ENCODE peak calls at places on chromosomes 5 and 9, in ten cellular contexts. P is breast epithelium; G is naive thymus-derived CD4-positive, alpha-beta T cell; T is CD8-positive, alpha-beta memory T cell; C is colonic mucosa; N is HL-60; Q is effector memory CD4-positive, alpha-beta T cell; E is cardiac muscle cell; L is HCT116; M is thoracic aorta. R is an unnamed sample. For H3K27me3, the result is how much of the 10 kb centered on the place peaks cover.

GRCh38 chr5:142200387-142200786 is 91.8 kb downstream of the NDFIP1 start:
- DNase-seq in L (no peak), T (no peak), G (no peak), M (no peak), E (no peak), P (no peak), C (no peak), N (no peak), Q (no peak), R (no peak)

GRCh38 chr5:139711067-139711851 is 63.1 kb downstream of the CXXC5 start:
- DNase-seq in L (no peak), E (peak), P (no peak), Q (peak), C (peak), G (peak), N (no peak), T (peak), M (no peak), R (no peak)

GRCh38 chr9:127976943-127977871 is 3.6 kb downstream of the EEIG1 start:
- DNase-seq in G (no peak), N (no peak), E (no peak), M (no peak), Q (no peak), P (no peak), C (peak), T (no peak), L (no peak), R (no peak)

GRCh38 chr5:152349683-152350526 is 55.2 kb downstream of the NMUR2 start:
- DNase-seq in C (peak), Q (no peak), T (no peak), M (no peak), P (no peak), G (no peak), L (peak), E (peak), N (no peak), R (no peak)

GRCh38 chr9:114225534-114226288 is 70.4 kb downstream of the COL27A1 start:
- DNase-seq in G (no peak), P (no peak), C (no peak), E (peak), T (no peak), L (no peak), M (no peak), Q (no peak), N (no peak), R (no peak)

GRCh38 chr5:96338089-96338488 is 95.0 kb downstream of the PCSK1 start:
- DNase-seq in M (no peak), G (no peak), N (no peak), L (no peak), P (no peak), E (no peak), C (no peak), T (no peak), Q (no peak), R (no peak)

GRCh38 chr5:37724395-37725125 is 115.3 kb downstream of the GDNF start:
- DNase-seq in T (no peak), E (peak), L (no peak), N (no peak), G (no peak), M (no peak), C (no peak), P (no peak), Q (no peak), R (no peak)

GRCh38 chr5:40395241-40395640 is 284.5 kb upstream of the PTGER4 start:
- DNase-seq in N (no peak), C (no peak), P (no peak), L (no peak), M (no peak), G (no peak), E (no peak), T (no peak), Q (no peak), R (no peak)

GRCh38 chr9:97633859-97634485 is 351 bp downstream of the NCBP1 start:
- DNase-seq in M (no peak), C (no peak), N (no peak), G (no peak), P (no peak), T (no peak), L (no peak), E (no peak), Q (no peak), R (no peak)

GRCh38 chr9:14203366-14204056 is 110.4 kb downstream of the NFIB start:
- DNase-seq in G (no peak), N (no peak), T (no peak), C (peak), E (peak), M (no peak), Q (no peak), P (peak), L (no peak), R (no peak)

GRCh38 chr5:115773010-115773580 is 43.4 kb downstream of the CDO1 start:
- DNase-seq in G (no peak), Q (no peak), N (no peak), L (no peak), P (no peak), M (no peak), C (no peak), E (no peak), T (no peak), R (no peak)

GRCh38 chr5:140242099-140242498 is 60.8 kb downstream of the PFDN1 start:
- DNase-seq in C (no peak), M (no peak), Q (no peak), T (no peak), N (no peak), P (no peak), L (no peak), E (no peak), G (no peak), R (no peak)

GRCh38 chr5:10452768-10453331 is 11.2 kb downstream of the ROPN1L start:
- DNase-seq in L (peak), N (peak), M (no peak), G (no peak), C (no peak), E (peak), P (no peak), Q (no peak), T (peak), R (no peak)

GRCh38 chr9:134607971-134608370 is 33.6 kb upstream of the COL5A1 start:
- DNase-seq in N (no peak), C (no peak), G (no peak), Q (no peak), L (no peak), P (no peak), T (no peak), E (peak), M (no peak), R (no peak)

GRCh38 chr9:78865757-78866156 is 568.8 kb downstream of the PSAT1 start:
- DNase-seq in M (no peak), G (no peak), T (no peak), E (no peak), Q (no peak), N (no peak), P (no peak), L (no peak), C (no peak), R (no peak)

GRCh38 chr9:125810161-125810560 is 63.0 kb downstream of the PBX3 start:
- DNase-seq in T (no peak), Q (no peak), N (no peak), L (no peak), M (no peak), G (no peak), C (no peak), E (peak), P (no peak), R (no peak)

GRCh38 chr5:24135536-24135935 is 509.2 kb downstream of the CDH10 start:
- DNase-seq in G (no peak), N (no peak), L (no peak), P (no peak), M (no peak), C (no peak), Q (no peak), E (no peak), T (no peak), R (no peak)

GRCh38 chr5:53481887-53482716 is 1.7 kb downstream of the FST start:
- DNase-seq in L (peak), E (peak), N (peak), T (peak), P (peak), M (peak), G (peak), C (peak), Q (no peak), R (no peak)

GRCh38 chr5:502325-503079 is 21.7 kb downstream of the SLC9A3 start:
- DNase-seq in L (no peak), T (no peak), E (no peak), Q (no peak), M (no peak), N (no peak), G (no peak), P (no peak), C (no peak), R (no peak)

GRCh38 chr5:501833-502184 is 22.4 kb downstream of the SLC9A3 start:
- DNase-seq in Q (no peak), P (no peak), E (no peak), L (no peak), G (no peak), T (no peak), M (no peak), C (no peak), N (no peak), R (no peak)

GRCh38 chr5:509632-510185 is 14.5 kb downstream of the SLC9A3 start:
- DNase-seq in Q (no peak), C (no peak), T (no peak), E (no peak), G (no peak), N (no peak), L (no peak), P (no peak), M (no peak), R (no peak)

GRCh38 chr5:504326-505148 is 19.7 kb downstream of the SLC9A3 start:
- DNase-seq in M (no peak), P (no peak), T (no peak), C (no peak), L (no peak), N (no peak), Q (no peak), G (no peak), E (no peak), R (no peak)

DNA sequence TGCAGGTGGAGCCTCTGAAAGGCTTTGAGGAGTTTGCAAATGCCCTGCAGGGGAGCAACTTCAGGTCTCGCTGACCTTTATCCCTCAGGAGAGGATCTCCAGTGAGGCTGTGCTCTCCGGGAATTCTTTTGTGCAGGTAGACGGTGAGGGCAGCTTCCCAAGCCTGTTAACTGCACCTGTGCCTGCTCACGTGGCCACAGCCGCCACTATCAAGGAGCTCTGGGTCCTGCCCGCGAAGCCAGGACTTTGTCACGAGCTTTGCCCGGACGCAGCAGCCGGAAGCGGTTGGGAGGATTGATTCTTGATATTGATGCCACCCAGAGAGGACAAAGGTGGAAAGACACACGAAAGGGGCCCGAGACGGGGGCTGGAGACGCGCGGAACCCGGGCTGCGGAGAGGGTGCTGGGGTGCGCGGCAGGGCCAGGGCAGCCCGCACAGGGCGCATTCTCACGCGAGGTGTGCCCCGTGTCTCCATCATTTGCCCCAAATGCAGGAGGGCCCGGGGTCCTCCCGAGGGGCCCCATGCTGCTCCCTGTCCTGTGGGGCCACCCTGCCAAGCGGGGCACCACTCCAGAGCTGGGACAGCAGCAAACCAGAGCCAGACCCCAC is 18.2 kb downstream of the SLC9A3 start:
- DNase-seq in T (no peak), N (no peak), M (no peak), G (no peak), C (peak), Q (no peak), P (no peak), E (no peak), L (no peak), R (no peak)
- H3K27me3 ChIP-seq in T (under half), N (under half), M (under half), G (under half), C (under half), Q (under half), P (under half), E (under half), L (under half), R (half or more)

DNA sequence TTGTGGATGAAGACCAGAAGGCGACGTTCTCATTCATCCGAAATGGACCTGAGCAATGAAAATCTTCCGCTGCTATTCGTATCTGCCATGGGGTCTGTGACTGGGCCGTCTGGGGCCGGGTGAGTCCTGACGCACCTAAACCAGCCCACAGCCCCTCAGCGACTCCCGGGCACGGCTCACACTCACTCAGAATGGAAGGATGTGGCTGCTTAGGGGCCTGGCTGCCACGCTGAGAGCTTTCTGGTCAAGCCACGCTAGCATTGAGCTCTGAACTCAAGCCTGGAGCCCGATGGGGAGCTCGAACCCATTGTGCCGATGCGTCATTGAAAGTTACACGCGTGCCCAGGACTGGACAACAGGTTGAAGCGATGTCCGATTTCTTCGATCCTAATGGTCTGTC is 97.8 kb downstream of the MRPL36 start:
- DNase-seq in P (no peak), E (no peak), T (no peak), C (no peak), G (no peak), M (no peak), N (no peak), Q (no peak), L (no peak), R (no peak)
- H3K27me3 ChIP-seq in P (under half), E (under half), T (under half), C (under half), G (under half), M (under half), N (under half), Q (under half), L (under half), R (under half)

GRCh38 chr5:168843998-168844374 is 264.8 kb upstream of the PANK3 start:
- DNase-seq in G (no peak), E (no peak), L (no peak), C (no peak), P (no peak), Q (no peak), M (no peak), T (no peak), N (no peak), R (no peak)

GRCh38 chr5:168844566-168845296 is 265.6 kb upstream of the PANK3 start:
- DNase-seq in G (no peak), N (no peak), P (no peak), T (no peak), L (no peak), E (no peak), Q (no peak), C (no peak), M (no peak), R (no peak)

GRCh38 chr5:168837852-168838251 is 258.7 kb upstream of the PANK3 start:
- DNase-seq in T (no peak), E (no peak), N (no peak), L (no peak), C (no peak), G (no peak), P (no peak), Q (no peak), M (no peak), R (no peak)

GRCh38 chr5:168843277-168843997 is 264.3 kb upstream of the PANK3 start:
- DNase-seq in T (no peak), N (no peak), L (no peak), E (peak), P (no peak), M (no peak), G (no peak), Q (no peak), C (no peak), R (no peak)

GRCh38 chr5:168842571-168843205 is 263.5 kb upstream of the PANK3 start:
- DNase-seq in P (no peak), Q (no peak), C (no peak), M (no peak), E (no peak), N (no peak), G (no peak), T (no peak), L (no peak), R (no peak)
- H3K27me3 ChIP-seq in P (under half), Q (under half), C (under half), M (under half), E (under half), N (under half), G (under half), T (under half), L (half or more), R (under half)

GRCh38 chr5:485943-486491 is 38.2 kb downstream of the SLC9A3 start:
- DNase-seq in G (no peak), P (no peak), T (no peak), E (no peak), N (peak), Q (no peak), M (no peak), L (no peak), C (no peak), R (no peak)
- H3K27me3 ChIP-seq in G (under half), P (under half), T (under half), E (under half), N (under half), Q (under half), M (under half), L (under half), C (under half), R (under half)

R was measured in esophagus squamous epithelium.